ENCODE peak calls at places on chromosomes 6 and 20, in six cellular contexts. One of them, this sample, is unnamed.
A peak's percentile ranks its signal among the peaks of the same experiment; 100 is the strongest.

GRCh38 chr6:85677243-85677956 is 34.7 kb upstream of the SYNCRIP start:
- DNase-seq in BJ: no peak
- DNase-seq in ovary: no peak
- DNase-seq in fibroblast of lung: no peak
- DNase-seq in foreskin fibroblast: no peak
- DNase-seq in pancreas: no peak
- DNase-seq in this sample: no peak

GRCh38 chr6:1820165-1820564 is 210.4 kb downstream of the FOXC1 start:
- DNase-seq in BJ: peak; percentile 76
- DNase-seq in ovary: no peak
- DNase-seq in fibroblast of lung: peak; percentile 59
- DNase-seq in foreskin fibroblast: no peak
- DNase-seq in pancreas: no peak
- DNase-seq in this sample: no peak

GRCh38 chr6:140303218-140303949 is 928.9 kb upstream of the CITED2 start:
- DNase-seq in BJ: no peak
- DNase-seq in ovary: no peak
- DNase-seq in fibroblast of lung: no peak
- DNase-seq in foreskin fibroblast: no peak
- DNase-seq in pancreas: no peak
- DNase-seq in this sample: no peak

GRCh38 chr20:50991076-50991475 is 31.8 kb downstream of the KCNG1 start:
- DNase-seq in BJ: no peak
- DNase-seq in ovary: no peak
- DNase-seq in fibroblast of lung: no peak
- DNase-seq in foreskin fibroblast: no peak
- DNase-seq in pancreas: no peak
- DNase-seq in this sample: no peak

GRCh38 chr20:38178065-38178471 is 13.0 kb upstream of the TGM2 start:
- DNase-seq in BJ: no peak
- DNase-seq in ovary: no peak
- DNase-seq in fibroblast of lung: no peak
- DNase-seq in foreskin fibroblast: peak; percentile 44
- DNase-seq in pancreas: no peak
- DNase-seq in this sample: no peak

GRCh38 chr20:5316188-5317158 is at the start of gene PROKR2:
- DNase-seq in BJ: no peak
- DNase-seq in ovary: no peak
- DNase-seq in fibroblast of lung: no peak
- DNase-seq in foreskin fibroblast: no peak
- DNase-seq in pancreas: no peak
- DNase-seq in this sample: no peak

GRCh38 chr6:117918454-117918853 is 11.4 kb downstream of the SLC35F1 start:
- DNase-seq in BJ: no peak
- DNase-seq in ovary: no peak
- DNase-seq in fibroblast of lung: no peak
- DNase-seq in foreskin fibroblast: no peak
- DNase-seq in pancreas: no peak
- DNase-seq in this sample: no peak

GRCh38 chr6:143007626-143008025 is 53.1 kb upstream of the AIG1 start:
- DNase-seq in BJ: peak; percentile 17
- DNase-seq in ovary: no peak
- DNase-seq in fibroblast of lung: no peak
- DNase-seq in foreskin fibroblast: peak; percentile 57
- DNase-seq in pancreas: no peak
- DNase-seq in this sample: no peak

GRCh38 chr6:28817808-28818145 is 106.0 kb downstream of the TRIM27 start:
- DNase-seq in BJ: no peak
- DNase-seq in ovary: no peak
- DNase-seq in fibroblast of lung: no peak
- DNase-seq in foreskin fibroblast: no peak
- DNase-seq in pancreas: no peak
- DNase-seq in this sample: no peak

GRCh38 chr6:97040355-97040860 is 115.9 kb downstream of the KLHL32 start:
- DNase-seq in BJ: no peak
- DNase-seq in ovary: no peak
- DNase-seq in fibroblast of lung: no peak
- DNase-seq in foreskin fibroblast: no peak
- DNase-seq in pancreas: no peak
- DNase-seq in this sample: no peak

GRCh38 chr6:56555438-56555872 is 87.2 kb downstream of the DST start:
- DNase-seq in BJ: no peak
- DNase-seq in ovary: peak; percentile 32
- DNase-seq in fibroblast of lung: peak; percentile 53
- DNase-seq in foreskin fibroblast: peak; percentile 26
- DNase-seq in pancreas: no peak
- DNase-seq in this sample: no peak

GRCh38 chr6:13268914-13269532 is 59.3 kb downstream of the TBC1D7 start:
- DNase-seq in BJ: peak; percentile 62
- DNase-seq in ovary: no peak
- DNase-seq in fibroblast of lung: peak; percentile 79
- DNase-seq in foreskin fibroblast: peak; percentile 51
- DNase-seq in pancreas: no peak
- DNase-seq in this sample: no peak

GRCh38 chr6:135258970-135259369 is 77.9 kb downstream of the MYB start:
- DNase-seq in BJ: no peak
- DNase-seq in ovary: no peak
- DNase-seq in fibroblast of lung: no peak
- DNase-seq in foreskin fibroblast: no peak
- DNase-seq in pancreas: no peak
- DNase-seq in this sample: no peak

GRCh38 chr6:157019733-157020132 is 242.6 kb downstream of the ARID1B start:
- DNase-seq in BJ: no peak
- DNase-seq in ovary: no peak
- DNase-seq in fibroblast of lung: no peak
- DNase-seq in foreskin fibroblast: no peak
- DNase-seq in pancreas: no peak
- DNase-seq in this sample: no peak

GRCh38 chr6:52221302-52221701 is 23.0 kb downstream of the IL17F start:
- DNase-seq in BJ: no peak
- DNase-seq in ovary: no peak
- DNase-seq in fibroblast of lung: peak; percentile 18
- DNase-seq in foreskin fibroblast: no peak
- DNase-seq in pancreas: no peak
- DNase-seq in this sample: no peak

GRCh38 chr20:62875419-62876355 is 14.1 kb upstream of the TCFL5 start:
- DNase-seq in BJ: no peak
- DNase-seq in ovary: peak; percentile 79
- DNase-seq in fibroblast of lung: peak; percentile 86
- DNase-seq in foreskin fibroblast: peak; percentile 85
- DNase-seq in pancreas: peak; percentile 71
- DNase-seq in this sample: no peak

GRCh38 chr6:10510592-10511367 is 10.4 kb upstream of the GCNT2 start:
- DNase-seq in BJ: no peak
- DNase-seq in ovary: no peak
- DNase-seq in fibroblast of lung: peak; percentile 28
- DNase-seq in foreskin fibroblast: peak; percentile 21
- DNase-seq in pancreas: peak; percentile 68
- DNase-seq in this sample: peak; percentile 83

GRCh38 chr6:45138765-45139164 is 189.4 kb upstream of the RUNX2 start:
- DNase-seq in BJ: no peak
- DNase-seq in ovary: no peak
- DNase-seq in fibroblast of lung: no peak
- DNase-seq in foreskin fibroblast: no peak
- DNase-seq in pancreas: no peak
- DNase-seq in this sample: no peak

GRCh38 chr6:2952557-2953095 is 18.7 kb downstream of the SERPINB6 start:
- DNase-seq in BJ: peak; percentile 78
- DNase-seq in ovary: peak; percentile 79
- DNase-seq in fibroblast of lung: peak; percentile 82
- DNase-seq in foreskin fibroblast: peak; percentile 89
- DNase-seq in pancreas: peak; percentile 75
- DNase-seq in this sample: peak; percentile 88

GRCh38 chr6:3403244-3404154 is 53.4 kb downstream of the SLC22A23 start:
- DNase-seq in BJ: no peak
- DNase-seq in ovary: peak; percentile 37
- DNase-seq in fibroblast of lung: no peak
- DNase-seq in foreskin fibroblast: no peak
- DNase-seq in pancreas: peak; percentile 80
- DNase-seq in this sample: no peak

GRCh38 chr6:122788208-122788607 is 850 bp upstream of the SMPDL3A start:
- DNase-seq in BJ: no peak
- DNase-seq in ovary: no peak
- DNase-seq in fibroblast of lung: no peak
- DNase-seq in foreskin fibroblast: no peak
- DNase-seq in pancreas: no peak
- DNase-seq in this sample: no peak

GRCh38 chr6:127053032-127053908 is 65.2 kb upstream of the RSPO3 start:
- DNase-seq in BJ: no peak
- DNase-seq in ovary: no peak
- DNase-seq in fibroblast of lung: peak; percentile 53
- DNase-seq in foreskin fibroblast: peak; percentile 50
- DNase-seq in pancreas: no peak
- DNase-seq in this sample: no peak

GRCh38 chr6:23510778-23511510 is 615.1 kb upstream of the NRSN1 start:
- DNase-seq in BJ: no peak
- DNase-seq in ovary: no peak
- DNase-seq in fibroblast of lung: no peak
- DNase-seq in foreskin fibroblast: no peak
- DNase-seq in pancreas: no peak
- DNase-seq in this sample: no peak

GRCh38 chr6:148835920-148836441 is 89.2 kb downstream of the UST start:
- DNase-seq in BJ: peak; percentile 88
- DNase-seq in ovary: no peak
- DNase-seq in fibroblast of lung: peak; percentile 87
- DNase-seq in foreskin fibroblast: peak; percentile 85
- DNase-seq in pancreas: no peak
- DNase-seq in this sample: no peak

GRCh38 chr6:43957273-43957672 is 170.0 kb downstream of the MRPL14 start:
- DNase-seq in BJ: no peak
- DNase-seq in ovary: no peak
- DNase-seq in fibroblast of lung: no peak
- DNase-seq in foreskin fibroblast: no peak
- DNase-seq in pancreas: no peak
- DNase-seq in this sample: no peak

GRCh38 chr6:143361536-143362191 is 88.8 kb downstream of the ADAT2 start:
- DNase-seq in BJ: no peak
- DNase-seq in ovary: no peak
- DNase-seq in fibroblast of lung: no peak
- DNase-seq in foreskin fibroblast: no peak
- DNase-seq in pancreas: no peak
- DNase-seq in this sample: no peak

GRCh38 chr6:4653141-4653540 is 123.1 kb upstream of the CDYL start:
- DNase-seq in BJ: no peak
- DNase-seq in ovary: no peak
- DNase-seq in fibroblast of lung: no peak
- DNase-seq in foreskin fibroblast: no peak
- DNase-seq in pancreas: no peak
- DNase-seq in this sample: no peak

GRCh38 chr6:103893082-103893481 is 966.6 kb downstream of the HACE1 start:
- DNase-seq in BJ: no peak
- DNase-seq in ovary: no peak
- DNase-seq in fibroblast of lung: peak; percentile 4
- DNase-seq in foreskin fibroblast: no peak
- DNase-seq in pancreas: no peak
- DNase-seq in this sample: no peak

GRCh38 chr6:3267162-3267561 is 8.4 kb downstream of the PSMG4 start:
- DNase-seq in BJ: no peak
- DNase-seq in ovary: no peak
- DNase-seq in fibroblast of lung: no peak
- DNase-seq in foreskin fibroblast: no peak
- DNase-seq in pancreas: no peak
- DNase-seq in this sample: no peak

GRCh38 chr6:165984743-165985142 is 182.9 kb downstream of the TBXT start:
- DNase-seq in BJ: no peak
- DNase-seq in ovary: no peak
- DNase-seq in fibroblast of lung: no peak
- DNase-seq in foreskin fibroblast: no peak
- DNase-seq in pancreas: no peak
- DNase-seq in this sample: no peak
- H3K4me3 ChIP-seq in BJ: no peak overlapping the region
- H3K4me3 ChIP-seq in ovary: no peak overlapping the region
- H3K4me3 ChIP-seq in fibroblast of lung: no peak overlapping the region
- H3K4me3 ChIP-seq in foreskin fibroblast: no peak overlapping the region
- H3K4me3 ChIP-seq in pancreas: no peak overlapping the region
- H3K4me3 ChIP-seq in this sample: no peak overlapping the region

DNA sequence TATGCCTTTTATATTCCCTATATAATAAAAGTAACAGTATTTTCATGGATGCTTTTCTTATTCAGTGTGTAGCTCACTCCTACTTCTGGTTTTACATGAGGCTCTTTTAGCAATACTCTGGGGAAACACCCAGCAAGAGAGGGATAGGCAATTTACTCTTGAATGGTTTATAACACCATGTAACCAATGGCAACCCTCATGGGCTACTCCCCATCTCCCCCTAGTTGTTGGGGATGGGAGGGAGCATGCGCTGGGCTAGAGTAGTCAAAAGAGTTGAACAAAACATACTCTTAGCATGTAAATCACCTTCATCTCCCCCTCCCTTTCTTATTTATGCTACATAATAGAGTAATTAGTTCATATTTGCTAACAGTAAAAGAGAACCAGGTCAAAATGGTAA is 140.1 kb upstream of the LRFN2 start:
- DNase-seq in BJ: no peak
- DNase-seq in ovary: no peak
- DNase-seq in fibroblast of lung: no peak
- DNase-seq in foreskin fibroblast: no peak
- DNase-seq in pancreas: no peak
- DNase-seq in this sample: no peak
- TF ChIP-seq CTCF in BJ: no peak
- TF ChIP-seq CTCF in ovary: no peak
- TF ChIP-seq CTCF in fibroblast of lung: no peak
- TF ChIP-seq CTCF in foreskin fibroblast: no peak
- TF ChIP-seq CTCF in pancreas: no peak
- TF ChIP-seq CTCF in this sample: no peak

GRCh38 chr6:15530411-15530810 is 132.4 kb downstream of the DTNBP1 start:
- DNase-seq in BJ: no peak
- DNase-seq in ovary: no peak
- DNase-seq in fibroblast of lung: no peak
- DNase-seq in foreskin fibroblast: no peak
- DNase-seq in pancreas: no peak
- DNase-seq in this sample: no peak
- H3K4me3 ChIP-seq in BJ: no peak overlapping the region
- H3K4me3 ChIP-seq in ovary: no peak overlapping the region
- H3K4me3 ChIP-seq in fibroblast of lung: no peak overlapping the region
- H3K4me3 ChIP-seq in foreskin fibroblast: no peak overlapping the region
- H3K4me3 ChIP-seq in pancreas: no peak overlapping the region
- H3K4me3 ChIP-seq in this sample: no peak overlapping the region

DNA sequence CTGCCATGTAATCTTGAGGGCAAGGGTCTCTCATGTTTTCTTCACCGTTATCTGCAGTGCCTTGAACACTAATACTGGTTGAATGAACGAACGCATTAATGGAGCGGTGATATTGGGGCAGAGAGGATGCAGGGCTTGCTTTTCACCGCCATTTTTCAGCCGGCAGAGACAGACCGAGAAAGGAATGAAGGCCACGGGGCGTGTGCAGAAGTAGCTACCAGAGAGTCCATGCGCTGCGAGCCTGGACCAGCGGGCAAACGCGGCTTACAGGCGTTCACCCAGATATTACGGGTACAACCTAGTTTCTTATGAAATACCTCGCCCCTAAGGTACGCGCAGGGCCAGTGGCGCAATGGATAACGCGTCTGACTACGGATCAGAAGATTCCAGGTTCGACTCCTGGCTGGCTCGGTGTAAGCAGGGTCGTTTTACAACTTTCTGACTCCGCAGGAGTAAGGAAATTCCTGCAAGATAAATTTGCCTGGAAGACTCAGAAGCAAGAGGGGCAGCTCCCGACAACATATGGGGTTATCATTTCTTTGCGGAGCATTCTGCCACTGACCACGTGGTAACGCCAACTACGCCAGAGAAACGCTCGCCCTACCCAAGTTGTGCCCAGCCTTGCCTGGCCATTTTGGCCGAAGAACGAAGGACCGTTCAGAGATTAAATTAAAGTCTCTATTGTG is 863 bp upstream of the HMGN4 start:
- DNase-seq in BJ: peak; percentile 74
- DNase-seq in ovary: peak; percentile 92
- DNase-seq in fibroblast of lung: peak; percentile 95
- DNase-seq in foreskin fibroblast: peak; percentile 91
- DNase-seq in pancreas: peak; percentile 91
- DNase-seq in this sample: peak; percentile 93
- TF ChIP-seq CTCF in BJ: no peak
- TF ChIP-seq CTCF in ovary: no peak
- TF ChIP-seq CTCF in fibroblast of lung: no peak
- TF ChIP-seq CTCF in foreskin fibroblast: no peak
- TF ChIP-seq CTCF in pancreas: no peak
- TF ChIP-seq CTCF in this sample: no peak

This sample was measured in upper lobe of right lung.